ENCODE peak calls at places on chromosomes 2 and 18, in five cellular contexts. M is HepG2, I is GM12878, Q is H1, Y is K562. B is an unnamed sample.

GRCh38 chr2:240390091-240391073 is 45.1 kb upstream of the GPC1 start:
- DNase-seq in Y (no peak), I (no peak), Q (no peak), M (no peak), B (no peak)

GRCh38 chr2:230505162-230505561 is 89.2 kb downstream of the SP100 start:
- DNase-seq in Q (no peak), Y (no peak), I (peak; percentile 70), M (no peak), B (no peak)

GRCh38 chr18:70172225-70172624 is 33.3 kb downstream of the RTTN start:
- DNase-seq in Q (no peak), Y (no peak), M (no peak), I (no peak), B (no peak)

GRCh38 chr2:230664128-230664527 is 48.5 kb upstream of the CAB39 start:
- DNase-seq in Q (no peak), I (no peak), Y (no peak), M (no peak), B (no peak)

GRCh38 chr18:9082763-9083510 is 19.6 kb upstream of the NDUFV2 start:
- DNase-seq in Y (no peak), M (no peak), I (peak; percentile 68), Q (no peak), B (no peak)

GRCh38 chr18:3584266-3584665 is 134.3 kb downstream of the TGIF1 start:
- DNase-seq in M (no peak), Y (no peak), Q (no peak), I (no peak), B (no peak)

GRCh38 chr2:174824098-174824497 is 59.8 kb upstream of the CHRNA1 start:
- DNase-seq in Y (no peak), M (no peak), I (no peak), Q (no peak), B (no peak)

GRCh38 chr2:38375711-38376345 is 1.2 kb downstream of the ATL2 start:
- DNase-seq in Y (no peak), M (no peak), Q (no peak), I (no peak), B (no peak)

GRCh38 chr18:42107287-42108045 is 152.4 kb downstream of the PIK3C3 start:
- DNase-seq in I (no peak), Y (no peak), Q (no peak), M (no peak), B (no peak)

GRCh38 chr18:35818353-35818667 is 154.2 kb upstream of the RMP24 start:
- DNase-seq in Y (no peak), M (no peak), I (no peak), Q (no peak), B (no peak)

GRCh38 chr2:96923810-96924774 is 54.2 kb upstream of the SEMA4C start:
- DNase-seq in I (no peak), Y (peak; percentile 83), Q (no peak), M (no peak), B (no peak)

GRCh38 chr2:233267516-233268245 is 16.2 kb downstream of the ATG16L1 start:
- DNase-seq in Y (no peak), M (no peak), Q (no peak), I (peak; percentile 58), B (no peak)

GRCh38 chr18:76587147-76587885 is 92.3 kb upstream of the ZNF516 start:
- DNase-seq in Y (no peak), M (no peak), Q (peak; percentile 14), I (no peak), B (no peak)

GRCh38 chr2:109516445-109517117 is 97.2 kb downstream of the SEPTIN10 start:
- DNase-seq in I (no peak), M (peak; percentile 73), Q (peak; percentile 87), Y (peak; percentile 73), B (peak; percentile 33)

GRCh38 chr2:119206201-119206600 is 17.4 kb upstream of the STEAP3 start:
- DNase-seq in Y (no peak), I (no peak), M (no peak), Q (no peak), B (no peak)

GRCh38 chr2:96875498-96876035 is 5.7 kb upstream of the SEMA4C start:
- DNase-seq in I (no peak), Y (no peak), M (peak; percentile 27), Q (no peak), B (no peak)

GRCh38 chr2:240983996-240984498 is 14.4 kb upstream of the SNED1 start:
- DNase-seq in Y (no peak), Q (peak; percentile 46), M (no peak), I (no peak), B (no peak)

GRCh38 chr2:220226541-220226940 is 599.1 kb downstream of the SLC4A3 start:
- DNase-seq in M (no peak), I (no peak), Y (no peak), Q (no peak), B (no peak)

GRCh38 chr2:112153179-112153490 is 14.9 kb downstream of the FBLN7 start:
- DNase-seq in Q (peak; percentile 26), M (no peak), Y (no peak), I (no peak), B (no peak)

GRCh38 chr2:10356459-10356851 is 53.8 kb downstream of the HPCAL1 start:
- DNase-seq in M (no peak), Y (no peak), I (no peak), Q (no peak), B (no peak)
- TF ChIP-seq SRF in M (no peak), Y (no peak), I (no peak), Q (no peak), B (no peak)

GRCh38 chr2:72999729-73000725 is 71.5 kb downstream of the SFXN5 start:
- DNase-seq in Q (peak; percentile 38), Y (no peak), I (no peak), M (no peak), B (no peak)
- TF ChIP-seq ATF3 in Q (no peak), Y (peak; percentile 31), I (no peak), M (no peak), B (no peak)

GRCh38 chr2:21163213-21163612 is 39.4 kb downstream of the TDRD15 start:
- DNase-seq in M (no peak), I (no peak), Y (no peak), Q (no peak), B (no peak)

GRCh38 chr2:21162615-21162878 is 38.8 kb downstream of the TDRD15 start:
- DNase-seq in Q (no peak), M (no peak), I (no peak), Y (no peak), B (no peak)

GRCh38 chr2:21161122-21161521 is 37.4 kb downstream of the TDRD15 start:
- DNase-seq in M (no peak), I (no peak), Y (no peak), Q (no peak), B (no peak)

GRCh38 chr2:21161832-21162614 is 38.3 kb downstream of the TDRD15 start:
- DNase-seq in Y (no peak), I (no peak), M (no peak), Q (no peak), B (no peak)

DNA sequence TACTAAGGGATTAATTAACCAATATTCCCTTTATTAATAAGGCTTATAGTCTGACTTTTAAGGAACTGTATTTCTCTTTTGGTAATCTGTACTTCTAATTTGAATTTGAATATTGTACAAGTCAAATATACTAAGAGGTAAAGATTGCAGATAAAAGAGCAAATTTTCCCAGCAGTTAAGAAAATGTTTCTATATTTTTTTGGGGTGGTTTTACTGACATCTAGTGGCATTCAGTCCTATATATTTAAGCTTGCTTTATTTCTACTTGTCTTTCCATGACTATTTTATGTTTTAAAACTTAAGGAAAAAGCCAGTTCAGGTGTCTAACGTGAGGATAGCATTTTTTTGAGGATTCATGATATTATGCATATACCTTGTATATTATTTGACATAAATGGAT is 41.6 kb downstream of the TDRD15 start:
- DNase-seq in M (peak; percentile 42), I (no peak), Y (no peak), Q (no peak), B (no peak)
- TF ChIP-seq CTCF in M (peak; percentile 57), I (no peak), Y (no peak), Q (no peak), B (peak; percentile 42)

DNA sequence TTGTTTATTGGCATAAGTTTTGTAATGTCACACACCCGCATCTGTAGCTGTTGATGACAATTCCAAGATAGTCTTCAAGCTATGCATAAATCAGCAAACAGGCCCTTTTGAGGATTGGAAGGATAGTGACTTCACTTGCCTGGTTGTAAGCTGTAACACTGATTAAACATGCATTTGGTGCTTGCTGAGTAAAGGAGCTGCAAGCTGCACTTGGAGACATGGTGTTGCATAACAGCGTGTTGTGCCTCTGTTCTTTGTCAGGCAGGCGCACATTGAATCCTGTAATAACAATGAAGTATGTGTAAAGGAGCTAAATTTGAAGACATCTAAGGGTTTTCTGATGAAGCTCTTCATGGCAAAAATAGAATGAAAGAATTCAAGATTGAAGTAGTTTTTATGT is 68.7 kb upstream of the TTC27 start:
- DNase-seq in M (no peak), Y (no peak), Q (no peak), I (no peak), B (no peak)
- TF ChIP-seq SRF in M (no peak), Y (no peak), Q (no peak), I (no peak), B (no peak)

GRCh38 chr2:214019973-214020345 is 390.9 kb upstream of the VWC2L start:
- DNase-seq in I (no peak), Y (no peak), M (no peak), Q (no peak), B (no peak)
- TF ChIP-seq ATF3 in I (no peak), Y (no peak), M (no peak), Q (no peak), B (no peak)

DNA sequence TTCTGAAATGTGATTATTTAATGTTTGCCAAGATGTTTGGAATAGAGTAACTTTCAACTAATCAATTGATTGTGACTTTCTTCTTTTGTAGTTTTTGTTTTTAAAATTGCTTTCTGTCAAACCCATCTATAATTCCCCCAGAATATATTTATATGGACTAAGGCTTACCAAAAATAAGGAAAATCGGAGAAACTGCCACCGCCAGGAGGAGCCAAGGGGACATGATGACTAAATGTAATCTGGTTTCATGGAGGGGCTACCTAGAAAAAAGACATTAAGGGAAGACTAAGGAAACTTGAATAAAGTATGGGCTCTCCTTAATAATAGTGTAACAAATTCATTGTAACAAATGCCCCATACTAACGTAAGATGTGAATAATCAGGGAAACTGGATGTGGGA is 19.5 kb downstream of the BOLA3 start:
- DNase-seq in M (no peak), Q (no peak), I (no peak), Y (no peak), B (no peak)
- TF ChIP-seq CTCF in M (no peak), Q (peak; percentile 34), I (no peak), Y (peak; percentile 12), B (no peak)

DNA sequence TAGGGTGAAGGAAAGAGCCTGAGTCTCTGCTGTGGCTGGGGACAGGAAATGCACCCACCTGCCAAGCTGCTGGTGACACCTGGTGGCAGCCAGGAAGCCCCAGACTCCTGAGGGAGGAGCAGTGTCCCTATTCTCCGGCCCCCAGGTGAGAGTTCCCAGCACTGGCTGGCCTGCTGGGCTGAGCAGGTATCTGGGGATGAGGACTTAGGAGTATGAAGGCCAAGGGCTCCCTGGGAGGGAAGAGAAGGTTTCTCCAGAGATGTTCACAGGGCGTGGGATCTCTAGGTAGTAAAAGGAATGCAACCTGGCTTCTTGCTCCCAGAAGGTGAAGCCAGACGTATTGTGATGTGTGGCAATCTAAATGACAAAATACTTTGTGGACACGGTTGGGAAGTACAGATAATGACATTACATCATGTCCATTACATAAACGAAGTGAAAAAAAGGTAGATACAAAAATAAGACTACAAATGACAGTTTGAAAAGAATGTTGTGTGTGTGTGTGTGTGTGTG is 75.8 kb upstream of the SLC1A4 start:
- DNase-seq in M (peak; percentile 47), Y (peak; percentile 31), Q (no peak), I (no peak), B (peak; percentile 53)
- TF ChIP-seq SRF in M (no peak), Y (no peak), Q (no peak), I (no peak), B (no peak)

B was measured in HCT116.